ENCODE peak calls at places on chromosomes 5 and 9, in ten cellular contexts. V is lung; U is effector memory CD4-positive, alpha-beta T cell; Q is right lobe of liver; P is GM23248; C is astrocyte; L is spleen; E is AG04450; D is HepG2; Y is stomach. B is an unnamed sample. For H3K27me3, the result is how much of the 10 kb centered on the place peaks cover.

GRCh38 chr9:104843644-104844226 is 79.8 kb downstream of the NIPSNAP3B start:
- DNase-seq in D (no peak), V (no peak), U (no peak), E (no peak), Q (no peak), P (no peak), L (no peak), Y (no peak), C (no peak), B (no peak)

GRCh38 chr9:72349240-72349639 is 15.8 kb downstream of the ZFAND5 start:
- DNase-seq in E (no peak), L (no peak), Y (no peak), D (no peak), C (no peak), V (no peak), Q (no peak), U (no peak), P (peak), B (no peak)

GRCh38 chr5:54171645-54172384 is 138.6 kb downstream of the ARL15 start:
- DNase-seq in E (peak), P (no peak), L (no peak), Y (peak), Q (peak), V (no peak), D (no peak), U (no peak), C (peak), B (no peak)

GRCh38 chr5:2120361-2120760 is 237.6 kb upstream of the IRX4 start:
- DNase-seq in U (no peak), C (no peak), E (no peak), P (no peak), V (no peak), L (no peak), Q (no peak), Y (no peak), D (no peak), B (no peak)

GRCh38 chr9:97504381-97505216 is 3.1 kb downstream of the TMOD1 start:
- DNase-seq in U (no peak), E (no peak), L (no peak), Y (no peak), V (no peak), Q (no peak), P (peak), D (no peak), C (peak), B (no peak)

GRCh38 chr9:90201770-90202169 is 440.9 kb downstream of the DIRAS2 start:
- DNase-seq in V (no peak), U (no peak), P (no peak), E (no peak), D (no peak), Q (no peak), Y (no peak), C (no peak), L (no peak), B (no peak)

GRCh38 chr9:89955144-89955543 is 350.3 kb downstream of the GADD45G start:
- DNase-seq in V (no peak), D (no peak), E (no peak), Y (no peak), L (no peak), C (no peak), P (no peak), Q (no peak), U (no peak), B (no peak)

GRCh38 chr5:122972877-122973276 is 63.6 kb downstream of the PPIC start:
- DNase-seq in U (no peak), Y (no peak), Q (no peak), C (peak), V (no peak), L (no peak), E (peak), P (peak), D (no peak), B (no peak)

GRCh38 chr9:95007470-95007869 is 281.0 kb downstream of the AOPEP start:
- DNase-seq in V (no peak), U (no peak), E (no peak), Q (no peak), C (no peak), L (no peak), D (no peak), P (peak), Y (no peak), B (no peak)

GRCh38 chr5:34778451-34778850 is 60.5 kb upstream of the TTC23L start:
- DNase-seq in L (no peak), Q (no peak), V (no peak), U (no peak), C (no peak), Y (no peak), D (no peak), E (no peak), P (no peak), B (no peak)

GRCh38 chr5:7321724-7322123 is 74.2 kb upstream of the ADCY2 start:
- DNase-seq in C (peak), Q (no peak), U (no peak), L (no peak), V (no peak), P (peak), Y (no peak), D (no peak), E (peak), B (no peak)

GRCh38 chr5:115415143-115415491 is 118.7 kb upstream of the CCDC112 start:
- DNase-seq in L (no peak), U (no peak), D (peak), V (peak), Q (no peak), P (peak), E (no peak), Y (peak), C (peak), B (no peak)

GRCh38 chr5:97127727-97128126 is 14.7 kb downstream of the LIX1 start:
- DNase-seq in U (no peak), Q (no peak), Y (no peak), E (no peak), V (no peak), L (no peak), C (no peak), D (no peak), P (peak), B (no peak)

GRCh38 chr5:66860199-66860975 is 264.2 kb downstream of the MAST4 start:
- DNase-seq in V (no peak), Q (no peak), E (no peak), P (peak), C (peak), U (no peak), Y (no peak), L (no peak), D (no peak), B (no peak)

GRCh38 chr9:132026932-132027585 is 52.6 kb downstream of the MED27 start:
- DNase-seq in L (no peak), Q (no peak), P (peak), Y (no peak), E (peak), V (no peak), D (no peak), C (peak), U (no peak), B (no peak)

GRCh38 chr9:36450110-36450732 is 50.2 kb upstream of the RNF38 start:
- DNase-seq in Y (no peak), D (peak), U (no peak), C (no peak), P (peak), L (no peak), E (peak), Q (no peak), V (no peak), B (no peak)

GRCh38 chr5:157284458-157285212 is 18.7 kb downstream of the CYFIP2 start:
- DNase-seq in U (no peak), Y (no peak), V (no peak), P (no peak), D (no peak), Q (no peak), C (no peak), L (no peak), E (no peak), B (no peak)

GRCh38 chr5:87300744-87301143 is 33.1 kb downstream of the RASA1 start:
- DNase-seq in P (peak), Y (no peak), D (peak), Q (no peak), V (no peak), U (no peak), L (no peak), E (peak), C (peak), B (no peak)

GRCh38 chr5:40410231-40410861 is 269.4 kb upstream of the PTGER4 start:
- DNase-seq in L (no peak), Q (no peak), D (no peak), P (no peak), C (peak), E (no peak), U (peak), Y (no peak), V (no peak), B (peak)

GRCh38 chr9:130962418-130963316 is 23.6 kb upstream of the FIBCD1 start:
- DNase-seq in V (peak), C (peak), L (no peak), Y (peak), E (peak), Q (no peak), P (peak), U (no peak), D (no peak), B (no peak)

GRCh38 chr9:10366171-10366779 is 246.5 kb downstream of the PTPRD start:
- DNase-seq in D (peak), C (peak), U (no peak), V (no peak), Y (no peak), E (no peak), L (no peak), Q (no peak), P (peak), B (no peak)

GRCh38 chr5:124651663-124652513 is 94.6 kb downstream of the ZNF608 start:
- DNase-seq in U (no peak), Q (peak), E (peak), Y (peak), D (peak), C (peak), L (peak), V (peak), P (peak), B (no peak)

GRCh38 chr5:131679911-131680310 is 44.9 kb upstream of the RAPGEF6 start:
- DNase-seq in L (no peak), V (no peak), D (no peak), Y (no peak), C (peak), P (peak), Q (no peak), E (peak), U (no peak), B (no peak)

GRCh38 chr5:68746220-68747076 is 347.4 kb upstream of the SLC30A5 start:
- DNase-seq in L (no peak), E (no peak), V (no peak), P (no peak), Q (peak), C (no peak), Y (no peak), D (no peak), U (no peak), B (no peak)

GRCh38 chr5:88675758-88676636 is 207.0 kb downstream of the MEF2C start:
- DNase-seq in E (no peak), C (peak), L (no peak), V (no peak), P (peak), D (no peak), Y (no peak), Q (no peak), U (no peak), B (no peak)

GRCh38 chr9:129335456-129336129 is 157.5 kb upstream of the IER5L start:
- DNase-seq in P (no peak), Y (peak), C (no peak), Q (no peak), V (peak), L (no peak), E (no peak), U (no peak), D (no peak), B (no peak)

GRCh38 chr5:89270901-89271300 is 387.9 kb upstream of the MEF2C start:
- DNase-seq in P (no peak), D (no peak), L (no peak), V (no peak), Y (no peak), C (no peak), U (no peak), E (no peak), Q (no peak), B (no peak)

GRCh38 chr5:542693-543311 is 18.6 kb upstream of the SLC9A3 start:
- DNase-seq in C (no peak), L (peak), D (no peak), Y (no peak), U (no peak), E (no peak), V (no peak), P (no peak), Q (peak), B (no peak)
- H3K27me3 ChIP-seq in C (under half), L (half or more), D (under half), Y (under half), U (under half), E (under half), V (under half), P (under half), Q (under half), B (under half)

GRCh38 chr9:91897201-91897600 is 52.8 kb downstream of the ROR2 start:
- DNase-seq in C (peak), D (no peak), Q (no peak), U (no peak), L (no peak), V (no peak), Y (no peak), E (no peak), P (peak), B (no peak)
- H3K27me3 ChIP-seq in C (under half), D (under half), Q (under half), U (under half), L (under half), V (under half), Y (under half), E (under half), P (under half), B (under half)

GRCh38 chr5:27308151-27308550 is 269.8 kb upstream of the CDH9 start:
- DNase-seq in Q (no peak), D (no peak), Y (no peak), E (no peak), U (no peak), L (no peak), C (peak), P (peak), V (no peak), B (no peak)
- H3K27me3 ChIP-seq in Q (under half), D (under half), Y (under half), E (under half), U (under half), L (under half), C (under half), P (under half), V (under half), B (under half)

DNA sequence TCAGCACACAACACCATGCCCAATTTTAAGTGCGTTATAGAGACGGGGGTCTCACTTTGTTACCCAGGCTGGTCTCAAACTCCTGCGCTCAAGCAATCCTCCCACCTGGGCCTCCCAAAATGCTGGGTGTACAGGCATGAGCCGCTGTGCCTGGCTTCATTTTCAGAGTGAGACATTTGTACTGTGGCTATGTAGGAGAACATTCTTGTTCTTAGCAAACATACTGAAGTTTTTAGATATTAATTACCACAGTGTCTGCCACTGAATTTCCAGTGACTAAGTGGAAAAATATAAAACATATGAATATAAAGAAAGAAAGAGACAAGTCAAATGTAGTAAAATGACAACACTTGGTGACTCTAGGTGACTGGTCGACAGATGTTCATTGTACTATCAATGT is 20.9 kb downstream of the BTNL9 start:
- DNase-seq in Y (no peak), L (no peak), E (no peak), U (no peak), D (no peak), Q (no peak), V (no peak), C (no peak), P (no peak), B (no peak)
- H3K27me3 ChIP-seq in Y (under half), L (under half), E (under half), U (under half), D (under half), Q (under half), V (under half), C (under half), P (half or more), B (under half)

GRCh38 chr5:170378740-170379139 is 10.4 kb downstream of the KCNMB1 start:
- DNase-seq in C (no peak), D (no peak), P (no peak), E (no peak), Y (no peak), L (no peak), Q (no peak), U (no peak), V (no peak), B (no peak)

GRCh38 chr5:170386743-170387142 is 2.4 kb downstream of the KCNMB1 start:
- DNase-seq in V (no peak), Y (no peak), Q (no peak), L (no peak), E (no peak), U (no peak), D (no peak), C (no peak), P (no peak), B (no peak)

GRCh38 chr5:170380361-170380951 is 8.7 kb downstream of the KCNMB1 start:
- DNase-seq in U (no peak), L (no peak), V (no peak), C (no peak), P (no peak), Y (no peak), D (no peak), E (no peak), Q (no peak), B (no peak)

GRCh38 chr5:170383227-170383626 is 5.9 kb downstream of the KCNMB1 start:
- DNase-seq in P (no peak), V (no peak), C (no peak), Y (no peak), U (no peak), D (no peak), E (no peak), L (no peak), Q (no peak), B (no peak)

DNA sequence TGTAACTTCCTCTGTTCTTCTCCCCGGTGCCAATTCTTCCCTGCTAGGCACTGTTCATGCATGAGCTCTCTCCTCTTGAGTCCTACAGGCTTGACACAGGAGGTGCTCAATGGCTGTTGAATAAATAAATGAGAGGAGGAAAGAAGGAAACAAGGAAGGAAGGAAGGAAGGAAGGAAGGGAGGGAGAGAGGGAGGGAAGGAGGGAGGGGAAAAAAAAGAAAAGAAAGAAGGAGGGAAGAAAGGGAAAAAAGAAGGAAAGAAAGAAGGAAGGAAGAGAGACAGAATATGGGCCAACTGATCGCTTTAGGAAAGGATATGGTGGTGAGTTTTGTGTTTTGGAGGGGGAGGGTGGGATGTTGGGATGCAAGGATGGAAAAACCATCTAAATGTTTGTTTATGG is 6.4 kb downstream of the KCNMB1 start:
- DNase-seq in U (no peak), D (no peak), P (no peak), L (no peak), Q (no peak), Y (no peak), E (no peak), C (no peak), V (no peak), B (no peak)
- H3K27me3 ChIP-seq in U (under half), D (under half), P (under half), L (under half), Q (under half), Y (under half), E (under half), C (under half), V (under half), B (under half)

GRCh38 chr5:59040804-59041201 is 457.9 kb downstream of the RAB3C start:
- DNase-seq in C (no peak), Y (no peak), E (no peak), Q (no peak), U (no peak), V (no peak), D (no peak), L (no peak), P (no peak), B (no peak)
- H3K27me3 ChIP-seq in C (under half), Y (under half), E (under half), Q (under half), U (under half), V (under half), D (under half), L (under half), P (under half), B (under half)

GRCh38 chr5:148653271-148653839 is 972 bp downstream of the HTR4 start:
- DNase-seq in U (no peak), D (no peak), Q (no peak), Y (no peak), E (no peak), V (no peak), L (no peak), P (no peak), C (no peak), B (no peak)
- H3K27me3 ChIP-seq in U (under half), D (under half), Q (under half), Y (under half), E (under half), V (under half), L (under half), P (under half), C (under half), B (under half)

GRCh38 chr9:138025417-138025816 is 147.8 kb downstream of the CACNA1B start:
- DNase-seq in C (no peak), L (peak), E (no peak), U (no peak), Y (peak), V (peak), P (no peak), D (no peak), Q (no peak), B (peak)
- H3K27me3 ChIP-seq in C (under half), L (under half), E (under half), U (under half), Y (under half), V (under half), P (under half), D (under half), Q (under half), B (under half)

GRCh38 chr5:178111925-178112324 is 1.4 kb upstream of the N4BP3 start:
- DNase-seq in C (no peak), Q (no peak), V (no peak), P (peak), U (no peak), D (no peak), E (peak), Y (no peak), L (no peak), B (no peak)
- H3K27me3 ChIP-seq in C (under half), Q (under half), V (under half), P (under half), U (under half), D (under half), E (under half), Y (under half), L (under half), B (under half)

GRCh38 chr9:134877541-134877940 is 3.1 kb upstream of the FCN2 start:
- DNase-seq in P (no peak), C (no peak), L (no peak), Y (no peak), E (no peak), Q (no peak), U (no peak), V (no peak), D (no peak), B (no peak)

GRCh38 chr9:134871941-134872340 is 8.7 kb upstream of the FCN2 start:
- DNase-seq in D (no peak), Q (no peak), E (peak), L (no peak), U (no peak), P (no peak), Y (no peak), C (no peak), V (no peak), B (no peak)

GRCh38 chr9:134872482-134873231 is 8.0 kb upstream of the FCN2 start:
- DNase-seq in L (no peak), Q (no peak), D (no peak), E (no peak), C (no peak), P (no peak), Y (no peak), U (no peak), V (no peak), B (no peak)

GRCh38 chr9:134870746-134871667 is 9.6 kb upstream of the FCN2 start:
- DNase-seq in Q (no peak), U (no peak), L (no peak), Y (no peak), P (no peak), E (no peak), C (no peak), V (no peak), D (no peak), B (no peak)

GRCh38 chr9:134875376-134875775 is 5.2 kb upstream of the FCN2 start:
- DNase-seq in P (no peak), Q (no peak), E (no peak), U (no peak), V (no peak), C (no peak), D (no peak), Y (no peak), L (no peak), B (no peak)
- H3K27me3 ChIP-seq in P (half or more), Q (under half), E (under half), U (under half), V (under half), C (under half), D (under half), Y (under half), L (under half), B (under half)